ENCODE peak calls at places on chromosomes 2 and 18, in ten cellular contexts. One of them, this sample, is unnamed.

GRCh38 chr2:186456941-186457340 is 29.1 kb upstream of the ZC3H15 start:
- DNase-seq in iPS DF 6.9: no peak
- DNase-seq in A172: peak
- DNase-seq in cerebellum: no peak
- DNase-seq in renal cortical epithelial cell: no peak
- DNase-seq in OCI-LY7: no peak
- DNase-seq in HCEC 1CT: peak
- DNase-seq in H1: no peak
- DNase-seq in neuronal stem cell: no peak
- DNase-seq in stimulated activated naive CD4-positive, alpha-beta T cell: no peak
- DNase-seq in this sample: no peak

GRCh38 chr18:63444567-63444966 is 22.3 kb upstream of the VPS4B start:
- DNase-seq in neuronal stem cell: no peak
- DNase-seq in H1: no peak
- DNase-seq in HCEC 1CT: peak
- DNase-seq in OCI-LY7: no peak
- DNase-seq in cerebellum: no peak
- DNase-seq in A172: peak
- DNase-seq in renal cortical epithelial cell: peak
- DNase-seq in stimulated activated naive CD4-positive, alpha-beta T cell: no peak
- DNase-seq in iPS DF 6.9: no peak
- DNase-seq in this sample: no peak

GRCh38 chr2:99480390-99480789 is 9.4 kb downstream of the REV1 start:
- DNase-seq in neuronal stem cell: no peak
- DNase-seq in stimulated activated naive CD4-positive, alpha-beta T cell: no peak
- DNase-seq in A172: no peak
- DNase-seq in HCEC 1CT: no peak
- DNase-seq in renal cortical epithelial cell: peak
- DNase-seq in OCI-LY7: no peak
- DNase-seq in iPS DF 6.9: no peak
- DNase-seq in cerebellum: no peak
- DNase-seq in H1: no peak
- DNase-seq in this sample: no peak

GRCh38 chr2:95343429-95344207 is 46.5 kb downstream of the KCNIP3 start:
- DNase-seq in cerebellum: no peak
- DNase-seq in HCEC 1CT: no peak
- DNase-seq in iPS DF 6.9: no peak
- DNase-seq in A172: peak
- DNase-seq in OCI-LY7: no peak
- DNase-seq in renal cortical epithelial cell: peak
- DNase-seq in neuronal stem cell: no peak
- DNase-seq in stimulated activated naive CD4-positive, alpha-beta T cell: no peak
- DNase-seq in H1: no peak
- DNase-seq in this sample: no peak

GRCh38 chr2:8132371-8132831 is 549.5 kb upstream of the ID2 start:
- DNase-seq in HCEC 1CT: no peak
- DNase-seq in iPS DF 6.9: no peak
- DNase-seq in renal cortical epithelial cell: no peak
- DNase-seq in stimulated activated naive CD4-positive, alpha-beta T cell: no peak
- DNase-seq in OCI-LY7: no peak
- DNase-seq in neuronal stem cell: no peak
- DNase-seq in A172: no peak
- DNase-seq in cerebellum: no peak
- DNase-seq in H1: no peak
- DNase-seq in this sample: no peak

GRCh38 chr2:20698916-20699613 is 32.1 kb downstream of the GDF7 start:
- DNase-seq in cerebellum: no peak
- DNase-seq in renal cortical epithelial cell: no peak
- DNase-seq in stimulated activated naive CD4-positive, alpha-beta T cell: no peak
- DNase-seq in A172: peak
- DNase-seq in H1: no peak
- DNase-seq in OCI-LY7: no peak
- DNase-seq in iPS DF 6.9: no peak
- DNase-seq in neuronal stem cell: no peak
- DNase-seq in HCEC 1CT: no peak
- DNase-seq in this sample: no peak

GRCh38 chr2:114550895-114551793 is 108.7 kb downstream of the DPP10 start:
- DNase-seq in A172: peak
- DNase-seq in cerebellum: peak
- DNase-seq in HCEC 1CT: no peak
- DNase-seq in neuronal stem cell: peak
- DNase-seq in renal cortical epithelial cell: peak
- DNase-seq in H1: peak
- DNase-seq in OCI-LY7: peak
- DNase-seq in stimulated activated naive CD4-positive, alpha-beta T cell: no peak
- DNase-seq in iPS DF 6.9: peak
- DNase-seq in this sample: peak

GRCh38 chr2:150624001-150624401 is 136.5 kb upstream of the RND3 start:
- DNase-seq in HCEC 1CT: no peak
- DNase-seq in iPS DF 6.9: no peak
- DNase-seq in neuronal stem cell: no peak
- DNase-seq in A172: no peak
- DNase-seq in stimulated activated naive CD4-positive, alpha-beta T cell: no peak
- DNase-seq in H1: no peak
- DNase-seq in cerebellum: no peak
- DNase-seq in renal cortical epithelial cell: no peak
- DNase-seq in OCI-LY7: no peak
- DNase-seq in this sample: no peak

GRCh38 chr18:70464343-70465114 is 175.7 kb downstream of the SOCS6 start:
- DNase-seq in A172: peak
- DNase-seq in HCEC 1CT: peak
- DNase-seq in OCI-LY7: no peak
- DNase-seq in renal cortical epithelial cell: peak
- DNase-seq in neuronal stem cell: peak
- DNase-seq in H1: peak
- DNase-seq in stimulated activated naive CD4-positive, alpha-beta T cell: peak
- DNase-seq in iPS DF 6.9: peak
- DNase-seq in cerebellum: peak
- DNase-seq in this sample: peak

GRCh38 chr2:37471104-37471503 is 126.7 kb downstream of the QPCT start:
- DNase-seq in iPS DF 6.9: no peak
- DNase-seq in HCEC 1CT: no peak
- DNase-seq in H1: no peak
- DNase-seq in stimulated activated naive CD4-positive, alpha-beta T cell: no peak
- DNase-seq in cerebellum: no peak
- DNase-seq in neuronal stem cell: no peak
- DNase-seq in renal cortical epithelial cell: no peak
- DNase-seq in OCI-LY7: no peak
- DNase-seq in A172: no peak
- DNase-seq in this sample: no peak

GRCh38 chr18:5995626-5996025 is 100.3 kb upstream of the TMEM200C start:
- DNase-seq in stimulated activated naive CD4-positive, alpha-beta T cell: no peak
- DNase-seq in HCEC 1CT: no peak
- DNase-seq in iPS DF 6.9: peak
- DNase-seq in cerebellum: no peak
- DNase-seq in OCI-LY7: no peak
- DNase-seq in A172: no peak
- DNase-seq in neuronal stem cell: no peak
- DNase-seq in renal cortical epithelial cell: no peak
- DNase-seq in H1: no peak
- DNase-seq in this sample: no peak

GRCh38 chr18:4230450-4231168 is 224.5 kb downstream of the DLGAP1 start:
- DNase-seq in cerebellum: no peak
- DNase-seq in stimulated activated naive CD4-positive, alpha-beta T cell: no peak
- DNase-seq in OCI-LY7: no peak
- DNase-seq in renal cortical epithelial cell: no peak
- DNase-seq in HCEC 1CT: no peak
- DNase-seq in H1: no peak
- DNase-seq in A172: no peak
- DNase-seq in neuronal stem cell: no peak
- DNase-seq in iPS DF 6.9: no peak
- DNase-seq in this sample: no peak

GRCh38 chr2:13001408-13001807 is 284.7 kb downstream of the TRIB2 start:
- DNase-seq in cerebellum: no peak
- DNase-seq in renal cortical epithelial cell: no peak
- DNase-seq in iPS DF 6.9: no peak
- DNase-seq in neuronal stem cell: no peak
- DNase-seq in stimulated activated naive CD4-positive, alpha-beta T cell: no peak
- DNase-seq in A172: no peak
- DNase-seq in HCEC 1CT: no peak
- DNase-seq in OCI-LY7: no peak
- DNase-seq in H1: no peak
- DNase-seq in this sample: no peak

GRCh38 chr18:31750259-31750658 is 10.4 kb downstream of the SLC25A52 start:
- DNase-seq in neuronal stem cell: no peak
- DNase-seq in renal cortical epithelial cell: no peak
- DNase-seq in stimulated activated naive CD4-positive, alpha-beta T cell: no peak
- DNase-seq in cerebellum: no peak
- DNase-seq in HCEC 1CT: no peak
- DNase-seq in A172: no peak
- DNase-seq in H1: no peak
- DNase-seq in OCI-LY7: no peak
- DNase-seq in iPS DF 6.9: no peak
- DNase-seq in this sample: no peak

GRCh38 chr2:69811591-69811990 is 17.9 kb upstream of the GMCL1 start:
- DNase-seq in renal cortical epithelial cell: no peak
- DNase-seq in cerebellum: no peak
- DNase-seq in iPS DF 6.9: no peak
- DNase-seq in HCEC 1CT: no peak
- DNase-seq in A172: no peak
- DNase-seq in stimulated activated naive CD4-positive, alpha-beta T cell: no peak
- DNase-seq in H1: no peak
- DNase-seq in neuronal stem cell: no peak
- DNase-seq in OCI-LY7: no peak
- DNase-seq in this sample: no peak

GRCh38 chr18:75350857-75351256 is 76.6 kb downstream of the SMIM21 start:
- DNase-seq in A172: no peak
- DNase-seq in iPS DF 6.9: no peak
- DNase-seq in H1: no peak
- DNase-seq in stimulated activated naive CD4-positive, alpha-beta T cell: no peak
- DNase-seq in renal cortical epithelial cell: no peak
- DNase-seq in OCI-LY7: no peak
- DNase-seq in HCEC 1CT: no peak
- DNase-seq in neuronal stem cell: no peak
- DNase-seq in cerebellum: no peak
- DNase-seq in this sample: no peak

GRCh38 chr18:23228102-23229051 is 93.1 kb downstream of the CABLES1 start:
- DNase-seq in H1: no peak
- DNase-seq in A172: peak
- DNase-seq in renal cortical epithelial cell: peak
- DNase-seq in OCI-LY7: peak
- DNase-seq in cerebellum: no peak
- DNase-seq in iPS DF 6.9: no peak
- DNase-seq in stimulated activated naive CD4-positive, alpha-beta T cell: no peak
- DNase-seq in neuronal stem cell: no peak
- DNase-seq in HCEC 1CT: peak
- DNase-seq in this sample: peak

GRCh38 chr2:121030523-121030922 is 254.5 kb downstream of the TFCP2L1 start:
- DNase-seq in A172: no peak
- DNase-seq in cerebellum: no peak
- DNase-seq in HCEC 1CT: no peak
- DNase-seq in renal cortical epithelial cell: no peak
- DNase-seq in H1: no peak
- DNase-seq in iPS DF 6.9: no peak
- DNase-seq in neuronal stem cell: no peak
- DNase-seq in stimulated activated naive CD4-positive, alpha-beta T cell: no peak
- DNase-seq in OCI-LY7: no peak
- DNase-seq in this sample: no peak

GRCh38 chr2:182716665-182716990 is 571 bp downstream of the DNAJC10 start:
- DNase-seq in HCEC 1CT: no peak
- DNase-seq in neuronal stem cell: no peak
- DNase-seq in cerebellum: no peak
- DNase-seq in H1: no peak
- DNase-seq in A172: no peak
- DNase-seq in renal cortical epithelial cell: peak
- DNase-seq in iPS DF 6.9: no peak
- DNase-seq in stimulated activated naive CD4-positive, alpha-beta T cell: no peak
- DNase-seq in OCI-LY7: no peak
- DNase-seq in this sample: no peak

GRCh38 chr2:12556762-12557161 is 160.0 kb upstream of the TRIB2 start:
- DNase-seq in H1: no peak
- DNase-seq in HCEC 1CT: peak
- DNase-seq in renal cortical epithelial cell: peak
- DNase-seq in OCI-LY7: no peak
- DNase-seq in iPS DF 6.9: no peak
- DNase-seq in A172: peak
- DNase-seq in neuronal stem cell: no peak
- DNase-seq in cerebellum: no peak
- DNase-seq in stimulated activated naive CD4-positive, alpha-beta T cell: no peak
- DNase-seq in this sample: no peak

GRCh38 chr2:190069936-190070696 is 7.6 kb upstream of the MSTN start:
- DNase-seq in neuronal stem cell: peak
- DNase-seq in H1: no peak
- DNase-seq in A172: peak
- DNase-seq in iPS DF 6.9: no peak
- DNase-seq in cerebellum: peak
- DNase-seq in HCEC 1CT: peak
- DNase-seq in stimulated activated naive CD4-positive, alpha-beta T cell: no peak
- DNase-seq in renal cortical epithelial cell: peak
- DNase-seq in OCI-LY7: peak
- DNase-seq in this sample: peak

GRCh38 chr2:192487636-192488035 is 292.9 kb upstream of the TMEFF2 start:
- DNase-seq in HCEC 1CT: no peak
- DNase-seq in OCI-LY7: no peak
- DNase-seq in stimulated activated naive CD4-positive, alpha-beta T cell: no peak
- DNase-seq in A172: peak
- DNase-seq in H1: no peak
- DNase-seq in renal cortical epithelial cell: no peak
- DNase-seq in neuronal stem cell: no peak
- DNase-seq in iPS DF 6.9: no peak
- DNase-seq in cerebellum: no peak
- DNase-seq in this sample: no peak

GRCh38 chr18:38427234-38427633 is 861.6 kb upstream of the CELF4 start:
- DNase-seq in H1: no peak
- DNase-seq in A172: no peak
- DNase-seq in OCI-LY7: no peak
- DNase-seq in iPS DF 6.9: no peak
- DNase-seq in neuronal stem cell: no peak
- DNase-seq in stimulated activated naive CD4-positive, alpha-beta T cell: no peak
- DNase-seq in HCEC 1CT: no peak
- DNase-seq in cerebellum: no peak
- DNase-seq in renal cortical epithelial cell: no peak
- DNase-seq in this sample: peak

GRCh38 chr2:227826019-227826521 is 12.4 kb downstream of the CCL20 start:
- DNase-seq in H1: no peak
- DNase-seq in cerebellum: no peak
- DNase-seq in OCI-LY7: no peak
- DNase-seq in renal cortical epithelial cell: no peak
- DNase-seq in stimulated activated naive CD4-positive, alpha-beta T cell: no peak
- DNase-seq in A172: no peak
- DNase-seq in iPS DF 6.9: no peak
- DNase-seq in neuronal stem cell: no peak
- DNase-seq in HCEC 1CT: no peak
- DNase-seq in this sample: no peak

GRCh38 chr2:100757621-100758394 is 62.1 kb upstream of the NPAS2 start:
- DNase-seq in HCEC 1CT: peak
- DNase-seq in renal cortical epithelial cell: peak
- DNase-seq in stimulated activated naive CD4-positive, alpha-beta T cell: no peak
- DNase-seq in iPS DF 6.9: no peak
- DNase-seq in A172: peak
- DNase-seq in cerebellum: no peak
- DNase-seq in OCI-LY7: no peak
- DNase-seq in H1: no peak
- DNase-seq in neuronal stem cell: no peak
- DNase-seq in this sample: peak

GRCh38 chr18:57003342-57003741 is 143.5 kb upstream of the BOD1L2 start:
- DNase-seq in OCI-LY7: no peak
- DNase-seq in H1: no peak
- DNase-seq in A172: no peak
- DNase-seq in cerebellum: no peak
- DNase-seq in HCEC 1CT: no peak
- DNase-seq in neuronal stem cell: no peak
- DNase-seq in stimulated activated naive CD4-positive, alpha-beta T cell: no peak
- DNase-seq in iPS DF 6.9: no peak
- DNase-seq in renal cortical epithelial cell: no peak
- DNase-seq in this sample: no peak

GRCh38 chr2:26840937-26841610 is 6.9 kb upstream of the DPYSL5 start:
- DNase-seq in stimulated activated naive CD4-positive, alpha-beta T cell: no peak
- DNase-seq in A172: no peak
- DNase-seq in HCEC 1CT: no peak
- DNase-seq in cerebellum: no peak
- DNase-seq in OCI-LY7: peak
- DNase-seq in iPS DF 6.9: no peak
- DNase-seq in H1: no peak
- DNase-seq in neuronal stem cell: no peak
- DNase-seq in renal cortical epithelial cell: peak
- DNase-seq in this sample: no peak

GRCh38 chr2:145007673-145008263 is 487.8 kb upstream of the ZEB2 start:
- DNase-seq in H1: no peak
- DNase-seq in neuronal stem cell: no peak
- DNase-seq in HCEC 1CT: no peak
- DNase-seq in A172: no peak
- DNase-seq in renal cortical epithelial cell: peak
- DNase-seq in cerebellum: no peak
- DNase-seq in iPS DF 6.9: no peak
- DNase-seq in OCI-LY7: no peak
- DNase-seq in stimulated activated naive CD4-positive, alpha-beta T cell: no peak
- DNase-seq in this sample: no peak

This sample was measured in mesendoderm.